ENCODE peak calls at places on chromosome 7, in four cellular contexts. F is sigmoid colon, R is right atrium auricular region, A is right cardiac atrium. L is an unnamed sample.

GRCh38 chr7:84251183-84251845 is 56.7 kb upstream of the SEMA3A start:
- DNase-seq in F (no peak), R (no peak), A (no peak), L (no peak)

GRCh38 chr7:120407015-120407414 is 134.0 kb downstream of the KCND2 start:
- DNase-seq in F (no peak), R (no peak), A (no peak), L (no peak)

GRCh38 chr7:22329816-22330524 is 27.0 kb downstream of the RAPGEF5 start:
- DNase-seq in F (no peak), R (no peak), A (no peak), L (no peak)

GRCh38 chr7:155269766-155270585 is 27.7 kb upstream of the INSIG1 start:
- DNase-seq in F (no peak), R (no peak), A (no peak), L (no peak)

GRCh38 chr7:98229441-98229840 is 18.2 kb downstream of the BHLHA15 start:
- DNase-seq in F (no peak), R (no peak), A (peak; percentile 44), L (peak; percentile 76)

GRCh38 chr7:28410628-28411578 is 1.4 kb upstream of the CREB5 start:
- DNase-seq in F (peak; percentile 85), R (peak; percentile 73), A (peak; percentile 69), L (peak; percentile 55)

GRCh38 chr7:30556854-30557644 is 37.6 kb upstream of the GARS1 start:
- DNase-seq in F (no peak), R (no peak), A (no peak), L (no peak)

GRCh38 chr7:122653685-122654084 is 45.2 kb downstream of the RNF133 start:
- DNase-seq in F (no peak), R (no peak), A (no peak), L (no peak)

GRCh38 chr7:105678811-105679495 is 97.7 kb upstream of the EFCAB10 start:
- DNase-seq in F (peak; percentile 90), R (peak; percentile 92), A (peak; percentile 89), L (peak; percentile 88)

GRCh38 chr7:77461246-77461645 is 45.1 kb upstream of the GSAP start:
- DNase-seq in F (no peak), R (no peak), A (no peak), L (no peak)

GRCh38 chr7:117582219-117582704 is 102.4 kb downstream of the CFTR start:
- DNase-seq in F (peak; percentile 76), R (peak; percentile 83), A (peak; percentile 88), L (peak; percentile 63)

GRCh38 chr7:157817433-157817832 is 480.6 kb downstream of the DNAJB6 start:
- DNase-seq in F (no peak), R (no peak), A (peak; percentile 31), L (no peak)

GRCh38 chr7:37259381-37259821 is 189.3 kb downstream of the ELMO1 start:
- DNase-seq in F (no peak), R (no peak), A (no peak), L (no peak)

GRCh38 chr7:141228482-141228881 is 154.6 kb downstream of the TMEM178B start:
- DNase-seq in F (no peak), R (no peak), A (no peak), L (no peak)

GRCh38 chr7:50940621-50941020 is 157.9 kb upstream of the GRB10 start:
- DNase-seq in F (no peak), R (no peak), A (no peak), L (no peak)

GRCh38 chr7:42956062-42956461 is 23.9 kb downstream of the MRPL32 start:
- DNase-seq in F (no peak), R (no peak), A (no peak), L (no peak)

GRCh38 chr7:133529861-133530260 is 277.0 kb downstream of the EXOC4 start:
- DNase-seq in F (no peak), R (no peak), A (no peak), L (no peak)

GRCh38 chr7:71739520-71740195 is 607.7 kb downstream of the GALNT17 start:
- DNase-seq in F (no peak), R (peak; percentile 34), A (no peak), L (no peak)

GRCh38 chr7:103150192-103150591 is 1.3 kb upstream of the NAPEPLD start:
- DNase-seq in F (no peak), R (no peak), A (no peak), L (no peak)

GRCh38 chr7:73612598-73613269 is 11.6 kb downstream of the MLXIPL start:
- DNase-seq in F (no peak), R (no peak), A (no peak), L (no peak)

GRCh38 chr7:96089511-96089910 is 232.4 kb downstream of the SLC25A13 start:
- DNase-seq in F (no peak), R (no peak), A (no peak), L (no peak)

GRCh38 chr7:87797798-87798403 is 78.3 kb downstream of the SLC25A40 start:
- DNase-seq in F (no peak), R (no peak), A (no peak), L (no peak)

DNA sequence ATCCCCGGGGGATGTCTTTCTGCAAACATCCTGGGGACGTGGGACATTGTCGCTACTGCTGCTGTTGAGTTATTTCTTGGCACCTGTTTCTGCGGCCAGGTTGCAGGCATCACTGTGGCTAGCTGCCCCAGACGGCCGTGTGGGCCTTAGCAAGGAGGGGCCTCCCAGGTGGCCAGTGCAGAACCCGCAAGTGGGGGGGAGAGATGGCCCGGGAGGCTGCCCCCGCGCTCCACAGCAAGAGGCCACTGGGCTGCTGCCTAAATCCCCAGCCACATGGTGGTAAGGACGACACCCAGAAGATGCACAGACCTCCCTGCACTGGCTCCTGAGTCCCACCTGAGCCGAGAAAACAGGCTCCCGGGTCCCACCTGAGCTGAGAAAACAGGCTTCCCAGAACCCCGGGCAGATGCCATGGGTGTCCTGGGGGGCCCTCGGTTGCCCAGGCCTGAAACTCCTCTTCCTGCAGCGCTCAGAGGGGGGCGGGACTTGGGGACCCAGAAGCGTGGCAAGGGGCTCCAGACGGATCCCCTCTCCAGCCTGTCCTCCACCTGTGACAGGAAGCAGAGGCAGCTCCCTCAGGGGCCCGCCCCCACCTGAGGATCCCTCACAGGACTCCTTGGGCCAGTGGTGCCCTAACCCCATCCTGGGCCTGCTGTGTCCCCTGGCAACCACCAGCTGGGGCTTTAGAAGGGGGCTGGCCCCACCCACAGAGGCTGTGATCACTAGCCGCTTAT is 952 bp upstream of the MAFK start:
- DNase-seq in F (peak; percentile 68), R (no peak), A (peak; percentile 69), L (peak; percentile 28)
- H3K27ac ChIP-seq in F (no peak overlapping the region), R (no peak overlapping the region), A (no peak overlapping the region), L (no peak overlapping the region)

GRCh38 chr7:1533255-1533568 is 2.7 kb downstream of the MAFK start:
- DNase-seq in F (no peak), R (no peak), A (no peak), L (no peak)

GRCh38 chr7:1531979-1532455 is 1.5 kb downstream of the MAFK start:
- DNase-seq in F (peak; percentile 74), R (no peak), A (no peak), L (no peak)

GRCh38 chr7:1532456-1533254 is 2.2 kb downstream of the MAFK start:
- DNase-seq in F (peak; percentile 93), R (peak; percentile 96), A (peak; percentile 86), L (peak; percentile 81)

GRCh38 chr7:1530946-1531262 is 402 bp downstream of the MAFK start:
- DNase-seq in F (no peak), R (no peak), A (no peak), L (no peak)

DNA sequence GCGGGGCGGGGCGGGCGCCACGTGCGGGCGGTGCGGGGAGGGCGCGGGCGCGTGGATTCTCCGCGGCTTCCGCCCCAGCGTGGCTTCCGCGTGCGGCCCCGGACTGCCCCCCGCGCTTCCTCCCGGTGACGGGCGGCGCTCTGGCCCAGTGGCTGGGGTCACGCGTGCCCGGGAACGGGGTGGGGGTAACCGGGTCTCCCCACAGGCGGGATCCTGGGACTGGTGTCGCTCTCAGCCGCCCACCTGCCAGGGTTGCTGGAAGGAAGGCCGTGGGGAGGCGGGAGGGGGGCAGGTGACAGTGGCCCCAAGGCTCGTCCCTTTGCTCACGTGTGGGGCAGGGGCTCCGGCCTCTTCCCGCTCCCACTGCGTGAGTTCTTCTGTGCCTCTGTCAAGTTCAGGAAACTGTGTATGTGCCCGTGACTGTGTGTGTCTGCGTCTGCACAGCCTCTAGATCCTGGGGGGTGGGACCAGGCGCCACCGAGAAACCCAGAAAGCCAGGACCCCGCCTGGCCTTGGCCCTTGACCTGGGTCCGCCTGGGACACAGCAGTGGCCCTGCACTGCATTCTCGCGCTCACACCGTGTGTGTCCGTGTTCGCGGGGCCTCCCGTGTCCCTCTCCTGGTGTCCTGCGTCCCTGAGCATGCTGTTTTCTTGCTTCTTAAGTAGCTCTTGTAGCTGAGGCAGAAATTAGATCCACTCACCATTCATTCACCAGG is 919 bp downstream of the MAFK start:
- DNase-seq in F (peak; percentile 79), R (peak; percentile 66), A (peak; percentile 80), L (peak; percentile 72)
- H3K27ac ChIP-seq in F (peak overlapping the region; percentile 95), R (peak overlapping the region; percentile 100), A (peak overlapping the region; percentile 96), L (peak overlapping the region; percentile 99)

GRCh38 chr7:128836729-128837348 is 6.6 kb downstream of the FLNC start:
- DNase-seq in F (no peak), R (no peak), A (peak; percentile 49), L (peak; percentile 62)

GRCh38 chr7:128837521-128837921 is 7.3 kb downstream of the FLNC start:
- DNase-seq in F (no peak), R (no peak), A (no peak), L (peak; percentile 59)

GRCh38 chr7:128835231-128835751 is 5.1 kb downstream of the FLNC start:
- DNase-seq in F (peak; percentile 64), R (no peak), A (no peak), L (peak; percentile 51)

GRCh38 chr7:128833939-128834310 is 3.7 kb downstream of the FLNC start:
- DNase-seq in F (no peak), R (no peak), A (no peak), L (no peak)

GRCh38 chr7:128835790-128836641 is 5.8 kb downstream of the FLNC start:
- DNase-seq in F (peak; percentile 87), R (no peak), A (peak; percentile 64), L (peak; percentile 88)
- H3K27ac ChIP-seq in F (peak overlapping the region; percentile 95), R (peak overlapping the region; percentile 58), A (peak overlapping the region; percentile 19), L (peak overlapping the region; percentile 100)

GRCh38 chr7:152330827-152331226 is 105.0 kb downstream of the KMT2C start:
- DNase-seq in F (no peak), R (no peak), A (no peak), L (no peak)

GRCh38 chr7:152336754-152337368 is 98.9 kb downstream of the KMT2C start:
- DNase-seq in F (no peak), R (no peak), A (no peak), L (no peak)

GRCh38 chr7:152333134-152333533 is 102.7 kb downstream of the KMT2C start:
- DNase-seq in F (no peak), R (no peak), A (no peak), L (no peak)

GRCh38 chr7:152338553-152338952 is 97.2 kb downstream of the KMT2C start:
- DNase-seq in F (no peak), R (no peak), A (no peak), L (no peak)

DNA sequence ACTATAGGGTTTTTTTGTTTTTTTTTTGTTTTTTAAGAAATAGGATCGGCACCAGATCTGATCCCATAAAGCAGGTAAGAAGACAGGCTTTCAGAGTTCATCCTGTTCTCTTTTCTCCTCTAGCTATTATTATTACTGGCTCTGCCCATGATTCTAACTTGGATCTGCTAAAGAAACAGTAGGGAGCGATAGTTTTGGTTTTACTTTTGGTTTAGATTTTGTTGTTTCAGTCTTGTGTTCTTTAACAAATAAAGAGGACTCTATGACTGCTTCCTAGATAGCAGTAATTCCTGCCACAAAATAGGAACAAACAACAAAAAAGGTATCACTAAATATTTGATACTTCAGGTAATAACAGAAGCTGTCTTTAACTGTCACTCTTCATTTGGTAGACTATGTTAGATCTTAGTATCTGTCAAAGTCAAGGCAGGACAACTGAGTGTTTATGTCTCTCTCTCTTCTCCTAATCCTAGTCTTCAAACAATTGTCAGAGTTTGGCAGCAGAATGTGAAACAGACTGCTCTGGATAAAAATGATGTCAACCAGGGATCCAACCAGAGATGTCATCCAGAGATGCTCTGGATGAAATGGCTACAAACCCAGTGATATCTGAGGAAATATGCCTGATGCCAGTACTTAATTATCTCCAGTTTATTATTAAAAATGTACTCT is 99.8 kb downstream of the KMT2C start:
- DNase-seq in F (no peak), R (no peak), A (no peak), L (no peak)
- H3K27ac ChIP-seq in F (no peak overlapping the region), R (no peak overlapping the region), A (no peak overlapping the region), L (peak overlapping the region; percentile 14)